ENCODE peak calls at places on chromosomes 11 and 22, in nine cellular contexts. Q is foreskin fibroblast; K is astrocyte of the spinal cord; T is brain microvascular endothelial cell; Z is AG09319; F is putamen; U is activated CD4-positive, alpha-beta T cell treated with anti-CD3 and anti-CD28 coated beads, Interleukin-2, amount 50 U/mL, for 1 hour; M is activated CD8-positive, alpha-beta memory T cell treated with anti-CD3 and anti-CD28 coated beads, Interleukin-2, amount 50 U/mL, for 48 hours; D is effector memory CD4-positive, alpha-beta T cell. O is an unnamed sample.

GRCh38 chr11:69588270-69588669 is 52.7 kb upstream of the CCND1 start:
- DNase-seq in Q (peak), K (peak), T (peak), Z (no peak), F (no peak), U (no peak), M (no peak), D (no peak), O (no peak)

GRCh38 chr11:80899381-80899780 is 1458.6 kb upstream of the TENM4 start:
- DNase-seq in Q (peak), K (no peak), T (peak), Z (no peak), F (no peak), U (no peak), M (no peak), D (no peak), O (no peak)

GRCh38 chr22:22942511-22943329 is 55.1 kb downstream of the IGLL5 start:
- DNase-seq in Q (peak), K (peak), T (peak), Z (peak), F (no peak), U (peak), M (peak), D (peak), O (peak)

GRCh38 chr11:47340980-47341775 is 11.3 kb downstream of the MYBPC3 start:
- DNase-seq in Q (no peak), K (no peak), T (no peak), Z (no peak), F (no peak), U (no peak), M (no peak), D (no peak), O (no peak)

GRCh38 chr11:73320786-73321325 is 12.8 kb downstream of the ARHGEF17 start:
- DNase-seq in Q (no peak), K (peak), T (no peak), Z (no peak), F (no peak), U (no peak), M (no peak), D (no peak), O (no peak)

GRCh38 chr11:114034956-114035355 is 24.6 kb upstream of the ZBTB16 start:
- DNase-seq in Q (no peak), K (no peak), T (no peak), Z (no peak), F (no peak), U (no peak), M (no peak), D (no peak), O (no peak)

GRCh38 chr11:102592634-102593581 is 32.2 kb downstream of the MMP20 start:
- DNase-seq in Q (no peak), K (no peak), T (no peak), Z (no peak), F (no peak), U (no peak), M (no peak), D (no peak), O (no peak)

GRCh38 chr11:36288442-36289225 is 590 bp downstream of the COMMD9 start:
- DNase-seq in Q (no peak), K (no peak), T (no peak), Z (no peak), F (no peak), U (no peak), M (no peak), D (no peak), O (no peak)

GRCh38 chr11:117856252-117856651 is 20.2 kb downstream of the FXYD6 start:
- DNase-seq in Q (no peak), K (no peak), T (no peak), Z (no peak), F (no peak), U (no peak), M (no peak), D (no peak), O (no peak)

GRCh38 chr22:31347251-31348008 is 1.3 kb upstream of the PATZ1 start:
- DNase-seq in Q (peak), K (peak), T (peak), Z (no peak), F (peak), U (peak), M (peak), D (peak), O (peak)

GRCh38 chr11:110984147-110984546 is 261.4 kb upstream of the POU2AF2 start:
- DNase-seq in Q (no peak), K (peak), T (peak), Z (no peak), F (no peak), U (no peak), M (no peak), D (no peak), O (no peak)

GRCh38 chr11:41018224-41018623 is 441.2 kb downstream of the LRRC4C start:
- DNase-seq in Q (no peak), K (no peak), T (no peak), Z (no peak), F (no peak), U (no peak), M (no peak), D (no peak), O (no peak)

GRCh38 chr11:2885017-2885675 is 429 bp downstream of the CDKN1C start:
- DNase-seq in Q (peak), K (peak), T (no peak), Z (peak), F (peak), U (no peak), M (no peak), D (peak), O (peak)

GRCh38 chr11:119714590-119714989 is 14.4 kb downstream of the NECTIN1 start:
- DNase-seq in Q (no peak), K (no peak), T (no peak), Z (no peak), F (no peak), U (no peak), M (no peak), D (no peak), O (no peak)

GRCh38 chr22:48393041-48393370 is 1434.7 kb downstream of the BRD1 start:
- DNase-seq in Q (no peak), K (no peak), T (no peak), Z (no peak), F (no peak), U (no peak), M (no peak), D (no peak), O (no peak)

GRCh38 chr22:32122899-32123298 is 36.2 kb downstream of the C22orf42 start:
- DNase-seq in Q (no peak), K (no peak), T (no peak), Z (no peak), F (no peak), U (no peak), M (no peak), D (no peak), O (no peak)

GRCh38 chr22:35854334-35854733 is 136.7 kb downstream of the APOL5 start:
- DNase-seq in Q (no peak), K (no peak), T (no peak), Z (no peak), F (no peak), U (no peak), M (no peak), D (no peak), O (no peak)

GRCh38 chr22:45302047-45302446 is 7.7 kb upstream of the FAM118A start:
- DNase-seq in Q (peak), K (peak), T (peak), Z (peak), F (no peak), U (no peak), M (no peak), D (no peak), O (no peak)

GRCh38 chr22:28920757-28921584 is 37.6 kb downstream of the ZNRF3 start:
- DNase-seq in Q (no peak), K (no peak), T (no peak), Z (no peak), F (no peak), U (no peak), M (no peak), D (no peak), O (no peak)

GRCh38 chr11:73384531-73384870 is 8.3 kb downstream of the RELT start:
- DNase-seq in Q (no peak), K (no peak), T (no peak), Z (no peak), F (no peak), U (no peak), M (no peak), D (no peak), O (no peak)

GRCh38 chr11:73384871-73385692 is 8.9 kb downstream of the RELT start:
- DNase-seq in Q (no peak), K (no peak), T (no peak), Z (no peak), F (peak), U (no peak), M (no peak), D (no peak), O (no peak)

GRCh38 chr22:44363980-44364749 is 51.4 kb upstream of the SHISAL1 start:
- DNase-seq in Q (no peak), K (no peak), T (no peak), Z (no peak), F (no peak), U (no peak), M (no peak), D (no peak), O (no peak)

GRCh38 chr11:61281581-61282250 is 13.4 kb downstream of the VWCE start:
- DNase-seq in Q (no peak), K (peak), T (no peak), Z (no peak), F (no peak), U (peak), M (peak), D (no peak), O (no peak)

GRCh38 chr11:64727131-64727530 is 4.1 kb upstream of the NRXN2 start:
- DNase-seq in Q (no peak), K (no peak), T (no peak), Z (no peak), F (no peak), U (no peak), M (no peak), D (no peak), O (no peak)

GRCh38 chr11:8354622-8355417 is 91.1 kb upstream of the LMO1 start:
- DNase-seq in Q (no peak), K (no peak), T (no peak), Z (no peak), F (peak), U (no peak), M (no peak), D (no peak), O (no peak)

GRCh38 chr11:47052576-47052975 is 116.0 kb downstream of the CSTPP1 start:
- DNase-seq in Q (no peak), K (no peak), T (no peak), Z (no peak), F (no peak), U (no peak), M (no peak), D (no peak), O (no peak)

GRCh38 chr11:13644997-13645667 is 23.3 kb upstream of the FAR1 start:
- DNase-seq in Q (no peak), K (no peak), T (no peak), Z (no peak), F (no peak), U (no peak), M (no peak), D (no peak), O (no peak)

GRCh38 chr11:65041206-65042035 is at the start of gene SAC3D1:
- DNase-seq in Q (peak), K (no peak), T (peak), Z (no peak), F (no peak), U (peak), M (peak), D (peak), O (peak)

GRCh38 chr11:16177688-16178087 is 178.7 kb downstream of the SOX6 start:
- DNase-seq in Q (no peak), K (no peak), T (no peak), Z (no peak), F (no peak), U (no peak), M (no peak), D (no peak), O (no peak)

O was measured in immature natural killer cell.